ENCODE peak calls at places on chromosomes 3 and 15, in six cellular contexts. R is iPS-NIHi11, K is nucleus accumbens, H is germinal center, S is body of pancreas, E is kidney tubule cell. P is an unnamed sample.

GRCh38 chr3:13785853-13786455 is 93.9 kb downstream of the WNT7A start:
- DNase-seq in K (no peak), E (no peak), H (no peak), R (no peak), S (no peak), P (no peak)

GRCh38 chr3:46675843-46676567 is 17.5 kb downstream of the ALS2CL start:
- DNase-seq in E (no peak), K (no peak), S (peak; percentile 9), H (no peak), R (no peak), P (no peak)

GRCh38 chr3:5568451-5568850 is 380.9 kb downstream of the EDEM1 start:
- DNase-seq in H (no peak), S (no peak), K (no peak), R (no peak), E (peak; percentile 35), P (no peak)

GRCh38 chr3:13011369-13012227 is 61.6 kb downstream of the IQSEC1 start:
- DNase-seq in E (no peak), K (peak; percentile 30), R (peak; percentile 68), H (peak; percentile 85), S (no peak), P (peak; percentile 74)

GRCh38 chr15:61327019-61327631 is 98.0 kb upstream of the RORA start:
- DNase-seq in S (no peak), H (peak; percentile 21), R (no peak), E (peak; percentile 90), K (no peak), P (no peak)

GRCh38 chr3:105518806-105519418 is 152.2 kb downstream of the ALCAM start:
- DNase-seq in H (peak; percentile 37), E (peak; percentile 70), S (no peak), K (no peak), R (peak; percentile 39), P (no peak)

GRCh38 chr3:156259896-156260788 is 139.8 kb downstream of the KCNAB1 start:
- DNase-seq in S (no peak), E (no peak), K (no peak), R (no peak), H (no peak), P (no peak)

GRCh38 chr15:76973362-76973743 is 21.6 kb upstream of the PSTPIP1 start:
- DNase-seq in H (peak; percentile 35), R (peak; percentile 83), K (peak; percentile 20), S (no peak), E (no peak), P (peak; percentile 40)

GRCh38 chr3:171840831-171841619 is 2.1 kb upstream of the TMEM212 start:
- DNase-seq in K (no peak), E (no peak), H (no peak), R (no peak), S (no peak), P (no peak)

GRCh38 chr3:188553569-188553968 is 399.6 kb downstream of the LPP start:
- DNase-seq in H (no peak), E (peak; percentile 11), K (no peak), R (no peak), S (no peak), P (no peak)

GRCh38 chr15:50506121-50506520 is 40.3 kb downstream of the USP50 start:
- DNase-seq in E (peak; percentile 25), K (peak; percentile 25), H (no peak), S (no peak), R (peak; percentile 43), P (no peak)

GRCh38 chr15:42150246-42150970 is 6.0 kb downstream of the PLA2G4F start:
- DNase-seq in R (no peak), H (no peak), K (no peak), E (no peak), S (no peak), P (no peak)

GRCh38 chr3:185420762-185421161 is 57.8 kb downstream of the MAP3K13 start:
- DNase-seq in H (no peak), S (peak; percentile 83), K (no peak), E (peak; percentile 84), R (no peak), P (no peak)

GRCh38 chr15:90062023-90062728 is 40.1 kb downstream of the IDH2 start:
- DNase-seq in S (peak; percentile 97), E (peak; percentile 75), H (no peak), K (no peak), R (peak; percentile 68), P (peak; percentile 14)

GRCh38 chr15:79523266-79523665 is 91.1 kb downstream of the MINAR1 start:
- DNase-seq in K (peak; percentile 3), R (no peak), E (no peak), S (no peak), H (no peak), P (no peak)

GRCh38 chr3:70856414-70857162 is 544.1 kb upstream of the MDFIC2 start:
- DNase-seq in E (peak; percentile 93), S (no peak), R (no peak), H (no peak), K (no peak), P (no peak)

GRCh38 chr15:75452968-75453702 is 1.6 kb upstream of the SIN3A start:
- DNase-seq in H (peak; percentile 29), S (peak; percentile 57), K (no peak), E (peak; percentile 64), R (no peak), P (no peak)

GRCh38 chr15:81351651-81352050 is 22.4 kb downstream of the TMC3 start:
- DNase-seq in S (no peak), H (no peak), K (no peak), E (no peak), R (no peak), P (no peak)

GRCh38 chr3:14680716-14681115 is 5.8 kb downstream of the C3orf20 start:
- DNase-seq in R (no peak), E (no peak), K (no peak), H (no peak), S (no peak), P (no peak)

GRCh38 chr3:129101370-129102138 is 20.1 kb downstream of the RAB43 start:
- DNase-seq in K (no peak), S (no peak), H (no peak), R (no peak), E (no peak), P (no peak)

GRCh38 chr15:39511000-39511914 is 69.6 kb upstream of the THBS1 start:
- DNase-seq in H (no peak), S (peak; percentile 36), E (peak; percentile 72), R (no peak), K (no peak), P (no peak)

GRCh38 chr3:69210068-69210730 is 87.8 kb upstream of the LMOD3 start:
- DNase-seq in H (no peak), K (no peak), R (no peak), S (no peak), E (no peak), P (no peak)

GRCh38 chr3:115100806-115101205 is 46.3 kb downstream of the ZBTB20 start:
- DNase-seq in E (no peak), S (no peak), H (no peak), R (no peak), K (no peak), P (no peak)

GRCh38 chr15:66670698-66671580 is 31.1 kb upstream of the SMAD6 start:
- DNase-seq in H (no peak), E (peak; percentile 62), S (peak; percentile 93), K (no peak), R (peak; percentile 91), P (no peak)

GRCh38 chr3:4517095-4517494 is 23.9 kb downstream of the ITPR1 start:
- DNase-seq in S (no peak), K (no peak), E (no peak), H (no peak), R (no peak), P (no peak)

GRCh38 chr3:44058022-44058867 is 183.4 kb upstream of the TOPAZ1 start:
- DNase-seq in E (peak; percentile 59), H (peak; percentile 83), S (no peak), K (peak; percentile 62), R (peak; percentile 32), P (no peak)

GRCh38 chr3:61808526-61808925 is 247.2 kb downstream of the PTPRG start:
- DNase-seq in S (no peak), R (no peak), K (no peak), E (no peak), H (no peak), P (no peak)

GRCh38 chr15:58410353-58410752 is 21.4 kb upstream of the LIPC start:
- DNase-seq in R (no peak), S (no peak), H (no peak), E (peak; percentile 67), K (no peak), P (no peak)

GRCh38 chr3:139414608-139415224 is 25.3 kb upstream of the COPB2 start:
- DNase-seq in E (no peak), K (no peak), R (no peak), S (no peak), H (no peak), P (no peak)

GRCh38 chr15:69784808-69785550 is 312.7 kb downstream of the TLE3 start:
- DNase-seq in S (no peak), E (peak; percentile 22), H (no peak), R (no peak), K (no peak), P (no peak)

GRCh38 chr15:96460106-96460505 is 129.6 kb downstream of the NR2F2 start:
- DNase-seq in R (no peak), S (no peak), E (peak; percentile 84), H (no peak), K (no peak), P (no peak)

GRCh38 chr15:84894743-84895425 is 10.4 kb downstream of the SLC28A1 start:
- DNase-seq in R (no peak), E (peak; percentile 25), S (no peak), K (no peak), H (no peak), P (no peak)

GRCh38 chr15:66848666-66849392 is 146.8 kb downstream of the SMAD6 start:
- DNase-seq in R (no peak), K (no peak), E (no peak), S (no peak), H (no peak), P (no peak)

GRCh38 chr3:195096484-195097330 is 174.3 kb downstream of the XXYLT1 start:
- DNase-seq in K (no peak), S (no peak), R (no peak), E (no peak), H (no peak), P (no peak)

GRCh38 chr3:172324591-172325203 is 123.6 kb downstream of the GHSR start:
- DNase-seq in K (no peak), R (no peak), E (no peak), S (no peak), H (no peak), P (no peak)